ENCODE peak calls at places on chromosomes 7 and 10, in eight cellular contexts. One of them, this sample, is unnamed.

GRCh38 chr7:18570890-18571478 is 75.4 kb downstream of the HDAC9 start:
- DNase-seq in Calu3: peak
- DNase-seq in heart left ventricle: no peak
- DNase-seq in NCI-H526: peak
- DNase-seq in GOT3: no peak
- DNase-seq in HuH-7: peak
- DNase-seq in head of caudate nucleus: no peak
- DNase-seq in retina: peak
- DNase-seq in this sample: peak

GRCh38 chr10:103491729-103492364 is 1.7 kb upstream of the NEURL1 start:
- DNase-seq in head of caudate nucleus: no peak
- DNase-seq in GOT3: no peak
- DNase-seq in retina: peak
- DNase-seq in HuH-7: no peak
- DNase-seq in heart left ventricle: no peak
- DNase-seq in NCI-H526: no peak
- DNase-seq in Calu3: no peak
- DNase-seq in this sample: peak

GRCh38 chr7:158361326-158361946 is 226.2 kb downstream of the PTPRN2 start:
- DNase-seq in HuH-7: no peak
- DNase-seq in Calu3: no peak
- DNase-seq in NCI-H526: no peak
- DNase-seq in heart left ventricle: no peak
- DNase-seq in retina: no peak
- DNase-seq in GOT3: no peak
- DNase-seq in head of caudate nucleus: no peak
- DNase-seq in this sample: no peak

GRCh38 chr10:68954904-68955303 is 1.1 kb upstream of the DDX21 start:
- DNase-seq in HuH-7: no peak
- DNase-seq in NCI-H526: no peak
- DNase-seq in Calu3: no peak
- DNase-seq in retina: no peak
- DNase-seq in head of caudate nucleus: no peak
- DNase-seq in GOT3: no peak
- DNase-seq in heart left ventricle: no peak
- DNase-seq in this sample: no peak

GRCh38 chr7:81684513-81685262 is 85.2 kb downstream of the HGF start:
- DNase-seq in heart left ventricle: peak
- DNase-seq in retina: peak
- DNase-seq in NCI-H526: no peak
- DNase-seq in head of caudate nucleus: peak
- DNase-seq in Calu3: peak
- DNase-seq in HuH-7: peak
- DNase-seq in GOT3: peak
- DNase-seq in this sample: peak

GRCh38 chr10:75395171-75395954 is 6.2 kb downstream of the ZNF503 start:
- DNase-seq in heart left ventricle: peak
- DNase-seq in Calu3: no peak
- DNase-seq in GOT3: no peak
- DNase-seq in head of caudate nucleus: peak
- DNase-seq in HuH-7: peak
- DNase-seq in NCI-H526: no peak
- DNase-seq in retina: peak
- DNase-seq in this sample: no peak

GRCh38 chr10:52229271-52229931 is 84.7 kb upstream of the DKK1 start:
- DNase-seq in HuH-7: no peak
- DNase-seq in NCI-H526: no peak
- DNase-seq in heart left ventricle: no peak
- DNase-seq in GOT3: no peak
- DNase-seq in head of caudate nucleus: no peak
- DNase-seq in Calu3: no peak
- DNase-seq in retina: no peak
- DNase-seq in this sample: no peak

GRCh38 chr10:133359554-133359971 is 1.7 kb upstream of the FUOM start:
- DNase-seq in GOT3: no peak
- DNase-seq in NCI-H526: peak
- DNase-seq in HuH-7: peak
- DNase-seq in heart left ventricle: no peak
- DNase-seq in Calu3: peak
- DNase-seq in head of caudate nucleus: no peak
- DNase-seq in retina: no peak
- DNase-seq in this sample: no peak

GRCh38 chr10:124700293-124701037 is 43.7 kb downstream of the FAM53B start:
- DNase-seq in head of caudate nucleus: no peak
- DNase-seq in NCI-H526: no peak
- DNase-seq in heart left ventricle: no peak
- DNase-seq in retina: no peak
- DNase-seq in GOT3: no peak
- DNase-seq in Calu3: no peak
- DNase-seq in HuH-7: no peak
- DNase-seq in this sample: no peak

GRCh38 chr7:38215734-38216670 is 38.0 kb downstream of the STARD3NL start:
- DNase-seq in NCI-H526: peak
- DNase-seq in HuH-7: peak
- DNase-seq in Calu3: peak
- DNase-seq in heart left ventricle: peak
- DNase-seq in head of caudate nucleus: peak
- DNase-seq in GOT3: peak
- DNase-seq in retina: peak
- DNase-seq in this sample: peak

GRCh38 chr7:1127001-1127400 is 33.0 kb downstream of the ZFAND2A start:
- DNase-seq in NCI-H526: no peak
- DNase-seq in head of caudate nucleus: no peak
- DNase-seq in GOT3: no peak
- DNase-seq in Calu3: no peak
- DNase-seq in retina: no peak
- DNase-seq in heart left ventricle: no peak
- DNase-seq in HuH-7: no peak
- DNase-seq in this sample: no peak

GRCh38 chr10:6175329-6176055 is 27.2 kb upstream of the PFKFB3 start:
- DNase-seq in GOT3: no peak
- DNase-seq in heart left ventricle: no peak
- DNase-seq in HuH-7: no peak
- DNase-seq in Calu3: no peak
- DNase-seq in retina: no peak
- DNase-seq in head of caudate nucleus: peak
- DNase-seq in NCI-H526: peak
- DNase-seq in this sample: no peak

GRCh38 chr10:128711776-128712175 is 585.6 kb upstream of the MKI67 start:
- DNase-seq in retina: no peak
- DNase-seq in head of caudate nucleus: no peak
- DNase-seq in HuH-7: no peak
- DNase-seq in heart left ventricle: no peak
- DNase-seq in NCI-H526: no peak
- DNase-seq in Calu3: no peak
- DNase-seq in GOT3: no peak
- DNase-seq in this sample: no peak

GRCh38 chr10:103564799-103565365 is 71.4 kb downstream of the NEURL1 start:
- DNase-seq in heart left ventricle: no peak
- DNase-seq in GOT3: no peak
- DNase-seq in Calu3: no peak
- DNase-seq in HuH-7: peak
- DNase-seq in retina: no peak
- DNase-seq in NCI-H526: peak
- DNase-seq in head of caudate nucleus: no peak
- DNase-seq in this sample: no peak

This sample was measured in pulmonary artery endothelial cell.